ENCODE peak calls at places on chromosomes 2 and 18, in four cellular contexts. W is IMR-90; A is effector memory CD4-positive, alpha-beta T cell; S is left ventricle myocardium inferior. R is an unnamed sample.

GRCh38 chr2:97774425-97774824 is 61.0 kb downstream of the ZAP70 start:
- DNase-seq in W (no peak), A (no peak), S (no peak), R (no peak)

GRCh38 chr2:149020432-149020851 is 18.1 kb upstream of the LYPD6B start:
- DNase-seq in S (no peak), A (no peak), W (no peak), R (no peak)

GRCh38 chr2:145724499-145724898 is 1204.6 kb upstream of the ZEB2 start:
- DNase-seq in W (no peak), A (no peak), S (no peak), R (no peak)

GRCh38 chr2:177147093-177147694 is 65.4 kb upstream of the HNRNPA3 start:
- DNase-seq in A (no peak), S (no peak), W (peak; percentile 58), R (no peak)

GRCh38 chr2:92072461-92073035 is 2798.7 kb upstream of the TEKT4 start:
- DNase-seq in W (no peak), S (no peak), A (no peak), R (no peak)

GRCh38 chr18:68316636-68317035 is 398.3 kb downstream of the TMX3 start:
- DNase-seq in S (no peak), W (peak; percentile 28), A (no peak), R (no peak)

GRCh38 chr2:3062476-3063260 is 314.9 kb downstream of the EIPR1 start:
- DNase-seq in W (no peak), A (no peak), S (no peak), R (no peak)

GRCh38 chr18:2606335-2606734 is 35.0 kb downstream of the NDC80 start:
- DNase-seq in A (no peak), W (no peak), S (no peak), R (no peak)

GRCh38 chr2:108625828-108626195 is 91.5 kb downstream of the LIMS1 start:
- DNase-seq in S (no peak), A (no peak), W (no peak), R (no peak)

GRCh38 chr2:159860611-159861010 is 62.6 kb upstream of the CD302 start:
- DNase-seq in W (no peak), A (no peak), S (no peak), R (no peak)

GRCh38 chr2:3608373-3609278 is 13.7 kb downstream of the COLEC11 start:
- DNase-seq in S (no peak), A (no peak), W (no peak), R (peak; percentile 12)

GRCh38 chr2:235113854-235114253 is 162.0 kb downstream of the SH3BP4 start:
- DNase-seq in A (no peak), S (no peak), W (no peak), R (no peak)

DNA sequence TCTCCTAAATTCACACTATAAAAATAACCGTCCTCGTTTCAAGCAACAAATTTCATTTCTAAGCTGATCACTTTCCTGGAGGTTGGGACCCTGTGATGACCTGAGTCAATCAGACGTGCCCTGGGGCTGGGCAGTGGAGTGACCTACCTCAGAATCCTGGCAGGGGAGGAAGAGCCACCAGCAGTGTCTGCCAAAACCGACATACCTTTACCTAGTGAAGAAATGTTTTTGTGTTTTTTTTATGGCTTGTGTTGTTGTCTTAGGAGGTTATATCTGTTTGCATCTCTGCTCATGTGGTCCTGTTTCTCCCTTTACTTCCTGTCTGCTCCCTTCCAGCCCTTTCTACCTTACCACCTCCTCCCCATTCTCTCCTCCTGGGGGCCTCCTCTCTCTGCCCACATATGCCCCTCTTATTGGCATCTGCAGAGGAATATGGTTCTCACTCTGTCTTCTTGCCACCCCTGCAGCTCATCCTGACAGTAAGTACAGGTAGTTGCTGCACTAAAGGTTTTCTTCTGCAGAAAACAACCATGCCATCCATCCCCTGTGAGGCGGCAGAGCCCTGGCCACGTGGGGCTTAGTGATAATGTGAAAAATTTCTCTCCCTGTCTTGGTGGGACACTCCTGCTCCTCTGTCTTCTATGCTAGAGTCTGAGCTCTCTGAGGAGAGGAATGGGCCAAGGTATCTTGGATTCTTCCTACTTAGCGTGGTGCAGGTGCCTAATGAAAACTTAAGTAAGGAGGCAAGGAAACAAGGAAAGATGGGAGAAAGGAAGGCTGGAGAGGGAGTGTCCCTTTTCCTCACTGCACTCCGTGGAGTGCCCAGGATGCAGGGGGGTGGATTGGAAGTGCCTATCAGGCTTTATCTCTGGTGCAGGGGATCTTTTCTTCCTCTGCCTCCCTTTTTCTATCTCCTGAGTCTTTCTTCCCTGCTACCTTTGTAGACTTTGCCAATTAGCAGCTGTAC is 15.4 kb downstream of the ACOXL start:
- DNase-seq in A (no peak), S (no peak), W (no peak), R (no peak)
- H3K27me3 ChIP-seq in A (no peaks in the 10 kb centered on the region), S (peaks cover 25% of the 10 kb centered on the region), W (peaks cover 49% of the 10 kb centered on the region), R (no peaks in the 10 kb centered on the region)

GRCh38 chr2:231926180-231926741 is at the start of gene NPPC:
- DNase-seq in S (peak; percentile 76), A (no peak), W (peak; percentile 54), R (no peak)
- H3K27me3 ChIP-seq in S (peaks cover 98% of the 10 kb centered on the region), A (peaks cover 41% of the 10 kb centered on the region), W (peaks cover 72% of the 10 kb centered on the region), R (peaks cover 3% of the 10 kb centered on the region)

GRCh38 chr2:27262379-27263286 is at the start of gene SLC30A3:
- DNase-seq in S (peak; percentile 67), A (peak; percentile 50), W (no peak), R (peak; percentile 77)

GRCh38 chr2:27264753-27265535 is 2.1 kb upstream of the SLC30A3 start:
- DNase-seq in A (peak; percentile 39), S (peak; percentile 66), W (peak; percentile 35), R (no peak)

GRCh38 chr2:27264253-27264752 is 1.5 kb upstream of the SLC30A3 start:
- DNase-seq in W (no peak), A (no peak), S (no peak), R (no peak)

GRCh38 chr2:27261926-27262298 is 935 bp downstream of the SLC30A3 start:
- DNase-seq in S (no peak), W (no peak), A (no peak), R (no peak)

GRCh38 chr2:27263287-27264252 is 723 bp upstream of the SLC30A3 start:
- DNase-seq in W (no peak), A (no peak), S (no peak), R (no peak)
- H3K27me3 ChIP-seq in W (peaks cover 82% of the 10 kb centered on the region), A (peaks cover 41% of the 10 kb centered on the region), S (peaks cover 98% of the 10 kb centered on the region), R (peaks cover 63% of the 10 kb centered on the region)

DNA sequence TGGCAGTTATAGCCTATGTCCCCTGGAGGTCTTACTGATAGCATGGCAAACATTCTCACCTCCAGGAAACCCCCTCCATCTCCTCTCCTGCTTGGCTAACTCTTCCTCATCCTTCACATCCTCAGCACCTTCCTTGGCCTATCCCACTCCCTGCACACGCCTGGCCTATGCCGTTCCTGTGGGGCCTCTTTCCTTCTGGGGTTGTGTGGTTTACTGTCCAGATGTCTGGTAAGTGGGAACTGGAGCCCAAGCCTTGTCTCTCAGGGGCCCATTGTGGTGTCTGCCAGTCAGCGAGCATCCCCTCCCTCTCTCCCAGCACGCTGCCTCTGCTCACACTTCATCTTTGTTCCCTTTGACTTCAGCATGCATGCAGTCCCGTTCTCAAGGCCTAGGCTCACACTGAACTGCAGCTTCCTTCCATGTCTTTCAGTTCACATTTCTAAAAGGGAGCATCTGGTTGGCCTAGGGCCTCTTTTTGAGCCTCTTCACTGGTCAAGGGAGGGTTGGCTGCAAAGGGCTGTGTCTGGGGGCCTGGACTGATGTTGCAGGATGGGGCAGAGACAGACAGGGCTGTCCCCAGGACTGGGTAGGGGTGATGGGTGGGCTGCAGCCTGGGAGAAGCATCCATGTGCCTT is 13.1 kb downstream of the SPR start:
- DNase-seq in W (no peak), A (no peak), S (no peak), R (no peak)
- H3K27me3 ChIP-seq in W (peaks cover 68% of the 10 kb centered on the region), A (peaks cover 6% of the 10 kb centered on the region), S (peaks cover 98% of the 10 kb centered on the region), R (no peaks in the 10 kb centered on the region)

DNA sequence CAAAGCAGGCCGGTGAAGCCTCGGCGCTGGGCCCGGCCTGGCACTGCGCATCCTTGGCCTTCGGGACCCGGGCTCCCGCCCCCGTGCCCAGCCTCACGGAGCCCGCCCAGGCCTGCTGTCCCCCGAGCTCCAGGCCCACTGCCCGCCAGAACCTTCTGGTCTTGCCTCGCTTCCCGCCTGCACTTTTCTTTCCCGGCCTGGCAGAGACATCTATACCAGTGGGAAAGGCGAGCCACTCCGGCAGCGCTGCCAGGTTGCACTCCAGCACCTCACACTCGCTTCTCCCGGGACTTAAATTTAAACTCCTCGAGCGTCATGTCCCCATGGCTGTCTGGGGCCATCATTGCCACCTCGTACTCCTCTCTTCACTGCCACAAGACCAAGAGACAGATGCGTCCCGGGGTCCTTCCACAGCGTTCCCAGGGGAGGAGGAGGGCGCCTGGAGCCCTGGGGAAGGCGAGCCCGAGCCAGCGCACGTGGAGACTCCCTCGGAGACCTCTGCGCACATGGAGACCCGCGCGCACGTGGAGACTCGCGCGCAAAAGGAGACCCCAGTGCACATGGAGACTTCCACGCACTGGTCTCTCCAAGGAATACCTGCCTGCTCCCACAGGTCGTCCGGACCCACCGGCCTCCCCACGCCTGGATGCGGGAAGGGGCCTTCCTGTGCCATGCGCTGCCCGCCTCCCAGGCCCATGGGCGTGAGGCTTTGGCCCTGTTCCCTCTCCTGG is 253.1 kb upstream of the SALL3 start:
- DNase-seq in A (no peak), W (no peak), S (no peak), R (no peak)
- H3K27me3 ChIP-seq in A (no peaks in the 10 kb centered on the region), W (no peaks in the 10 kb centered on the region), S (peaks cover 77% of the 10 kb centered on the region), R (no peaks in the 10 kb centered on the region)

DNA sequence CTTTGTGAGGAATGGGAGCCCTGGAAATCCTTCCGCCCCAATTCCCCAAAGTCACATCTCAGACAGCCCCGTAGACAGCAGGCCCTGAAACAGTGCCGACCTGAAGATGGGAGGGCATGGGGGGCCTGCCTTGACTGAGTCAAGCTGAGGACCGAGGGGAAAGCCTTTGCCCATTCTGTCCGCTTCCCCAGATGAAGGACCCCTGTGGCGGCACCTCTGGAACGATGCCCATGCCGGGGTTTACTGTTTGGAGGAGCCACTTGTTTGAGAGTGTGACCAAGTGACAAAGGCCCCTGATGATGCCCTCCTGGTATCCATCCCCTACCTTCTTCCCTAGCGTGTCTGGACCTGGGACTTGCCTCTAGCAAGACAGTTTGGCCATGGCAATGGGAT is 43.7 kb upstream of the OTOS start:
- DNase-seq in A (no peak), S (no peak), W (no peak), R (no peak)
- H3K27me3 ChIP-seq in A (no peaks in the 10 kb centered on the region), S (peaks cover 65% of the 10 kb centered on the region), W (peaks cover 60% of the 10 kb centered on the region), R (no peaks in the 10 kb centered on the region)

GRCh38 chr2:72144412-72144745 is 3.3 kb downstream of the CYP26B1 start:
- DNase-seq in S (peak; percentile 75), A (no peak), W (no peak), R (peak; percentile 8)
- H3K27me3 ChIP-seq in S (peaks cover 55% of the 10 kb centered on the region), A (peaks cover 35% of the 10 kb centered on the region), W (peaks cover 80% of the 10 kb centered on the region), R (peaks cover 41% of the 10 kb centered on the region)

DNA sequence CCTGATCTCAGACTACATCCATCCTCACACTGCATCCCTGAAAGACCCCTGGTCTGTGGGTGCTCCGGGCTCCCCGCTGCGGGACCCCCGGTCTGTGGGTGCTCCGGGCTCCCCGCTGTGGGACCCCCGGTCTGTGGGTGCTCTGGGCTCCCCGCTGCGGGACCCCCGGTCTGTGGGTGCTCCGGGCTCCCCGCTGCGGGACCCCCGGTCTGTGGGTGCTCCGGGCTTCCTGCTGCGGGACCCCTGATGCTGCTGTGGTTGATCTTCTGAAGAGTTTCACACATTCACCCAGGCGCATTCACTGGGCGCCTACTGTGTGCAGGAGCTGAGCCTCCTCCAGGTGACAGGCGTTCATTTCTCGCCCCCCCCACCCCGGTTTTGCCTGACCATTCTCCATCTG is 162.7 kb upstream of the SALL3 start:
- DNase-seq in W (no peak), A (no peak), S (no peak), R (no peak)
- H3K27me3 ChIP-seq in W (no peaks in the 10 kb centered on the region), A (no peaks in the 10 kb centered on the region), S (peaks cover 96% of the 10 kb centered on the region), R (no peaks in the 10 kb centered on the region)